ENCODE peak calls at places on chromosomes 2 and 18, in six cellular contexts. H is fibroblast of mammary gland, D is HT1080, X is frontal cortex, W is T47D, A is A172. K is an unnamed sample.

GRCh38 chr2:117359266-117359970 is 455.1 kb upstream of the DDX18 start:
- DNase-seq in D (no peak), X (no peak), H (no peak), A (no peak), W (no peak), K (no peak)

GRCh38 chr2:64165696-64166095 is 21.5 kb upstream of the PELI1 start:
- DNase-seq in A (no peak), W (no peak), X (no peak), H (peak; percentile 74), D (no peak), K (no peak)

GRCh38 chr2:215435809-215436704 is at the start of gene FN1:
- DNase-seq in D (peak; percentile 97), H (peak; percentile 99), X (peak; percentile 82), A (peak; percentile 69), W (peak; percentile 48), K (peak; percentile 55)

GRCh38 chr2:30663321-30663720 is 143.9 kb downstream of the CAPN13 start:
- DNase-seq in W (no peak), D (no peak), H (no peak), X (no peak), A (no peak), K (no peak)

GRCh38 chr2:217993817-217994459 is 8.9 kb downstream of the TNS1 start:
- DNase-seq in A (no peak), H (peak; percentile 54), W (peak; percentile 24), X (no peak), D (no peak), K (peak; percentile 16)

GRCh38 chr2:172588931-172589330 is 33.0 kb downstream of the PDK1 start:
- DNase-seq in H (no peak), A (peak; percentile 30), W (no peak), D (peak; percentile 47), X (no peak), K (no peak)

GRCh38 chr2:66507673-66508127 is 72.8 kb downstream of the MEIS1 start:
- DNase-seq in H (no peak), D (no peak), X (no peak), A (no peak), W (no peak), K (no peak)

GRCh38 chr2:73415906-73416305 is 30.3 kb downstream of the ALMS1 start:
- DNase-seq in D (peak; percentile 32), A (no peak), X (no peak), H (peak; percentile 21), W (no peak), K (no peak)

GRCh38 chr2:10935953-10936942 is 24.5 kb downstream of the KCNF1 start:
- DNase-seq in A (peak; percentile 99), D (peak; percentile 100), H (peak; percentile 100), X (no peak), W (peak; percentile 57), K (no peak)

GRCh38 chr18:46387426-46388131 is 269.4 kb downstream of the LOXHD1 start:
- DNase-seq in H (no peak), A (peak; percentile 6), W (no peak), D (no peak), X (no peak), K (no peak)

GRCh38 chr2:234444888-234445287 is 52.0 kb downstream of the ARL4C start:
- DNase-seq in A (peak; percentile 78), X (no peak), D (peak; percentile 59), H (peak; percentile 59), W (no peak), K (peak; percentile 65)

GRCh38 chr2:223460774-223461211 is 141.4 kb downstream of the SCG2 start:
- DNase-seq in W (no peak), D (peak; percentile 90), X (no peak), H (peak; percentile 89), A (peak; percentile 60), K (no peak)